ENCODE peak calls at places on chromosomes 12 and 14, in ten cellular contexts. I, C, B, U, S, T, V, Q, D and J are unnamed samples.

GRCh38 chr12:105231396-105231795 is 4.6 kb downstream of the APPL2 start:
- DNase-seq in B (no peak), U (no peak), Q (no peak), V (no peak), D (no peak), I (no peak), T (no peak), C (no peak), S (no peak), J (no peak)

GRCh38 chr12:28040251-28040650 is 67.7 kb upstream of the PTHLH start:
- DNase-seq in U (no peak), I (no peak), T (no peak), C (no peak), B (no peak), S (no peak), Q (no peak), V (no peak), D (no peak), J (no peak)

GRCh38 chr12:59940676-59941342 is 345.0 kb downstream of the SLC16A7 start:
- DNase-seq in Q (no peak), T (no peak), B (no peak), U (no peak), S (peak), I (no peak), V (no peak), C (no peak), D (no peak), J (no peak)

GRCh38 chr14:71119075-71119474 is 211.8 kb downstream of the PCNX1 start:
- DNase-seq in T (no peak), D (no peak), S (peak), Q (no peak), I (no peak), U (no peak), B (no peak), C (no peak), V (no peak), J (no peak)

GRCh38 chr12:94566345-94566744 is 84.0 kb downstream of the TMCC3 start:
- DNase-seq in I (no peak), B (no peak), U (peak), C (no peak), D (no peak), S (no peak), Q (no peak), V (no peak), T (no peak), J (peak)

GRCh38 chr12:80622271-80622670 is 85.2 kb upstream of the MYF6 start:
- DNase-seq in B (no peak), Q (no peak), U (peak), T (no peak), I (no peak), C (no peak), D (no peak), S (peak), V (peak), J (no peak)

GRCh38 chr14:32129124-32129523 is 52.0 kb downstream of the ARHGAP5 start:
- DNase-seq in D (peak), V (no peak), T (no peak), I (no peak), S (peak), Q (no peak), B (no peak), C (no peak), U (no peak), J (no peak)

GRCh38 chr12:128790653-128791373 is 32.9 kb downstream of the SLC15A4 start:
- DNase-seq in C (no peak), D (no peak), V (no peak), U (no peak), Q (no peak), I (no peak), T (no peak), S (no peak), B (no peak), J (no peak)

GRCh38 chr12:112734859-112735258 is 56.7 kb upstream of the RPH3A start:
- DNase-seq in D (no peak), Q (no peak), V (no peak), B (no peak), U (no peak), T (no peak), C (no peak), S (no peak), I (no peak), J (no peak)